ENCODE peak calls at places on chromosomes 12 and 14, in ten cellular contexts. D, Q, P, I, E, K, Z, R, T and F are unnamed samples.

GRCh38 chr12:79329933-79330332 is 360.8 kb downstream of the PAWR start:
- DNase-seq in D (no peak), Q (no peak), P (peak), I (peak), E (peak), K (no peak), Z (no peak), R (no peak), T (no peak), F (no peak)

GRCh38 chr12:11839093-11839641 is 189.7 kb downstream of the ETV6 start:
- DNase-seq in D (peak), Q (no peak), P (peak), I (no peak), E (peak), K (peak), Z (no peak), R (no peak), T (peak), F (no peak)

GRCh38 chr12:84920331-84920730 is 7.7 kb upstream of the SLC6A15 start:
- DNase-seq in D (peak), Q (no peak), P (no peak), I (no peak), E (peak), K (no peak), Z (no peak), R (no peak), T (no peak), F (no peak)

GRCh38 chr12:3558255-3558654 is 67.3 kb downstream of the PRMT8 start:
- DNase-seq in D (no peak), Q (no peak), P (no peak), I (no peak), E (no peak), K (no peak), Z (no peak), R (no peak), T (no peak), F (no peak)

GRCh38 chr12:24875014-24875413 is 73.9 kb downstream of the BCAT1 start:
- DNase-seq in D (no peak), Q (no peak), P (no peak), I (no peak), E (no peak), K (no peak), Z (no peak), R (no peak), T (no peak), F (no peak)

GRCh38 chr14:69845050-69845581 is 34.1 kb upstream of the SMOC1 start:
- DNase-seq in D (no peak), Q (no peak), P (no peak), I (no peak), E (no peak), K (no peak), Z (no peak), R (no peak), T (no peak), F (no peak)

GRCh38 chr14:70000601-70001000 is 121.4 kb downstream of the SMOC1 start:
- DNase-seq in D (no peak), Q (no peak), P (no peak), I (no peak), E (peak), K (no peak), Z (no peak), R (no peak), T (no peak), F (no peak)

GRCh38 chr14:36721877-36722276 is 60.2 kb downstream of the PAX9 start:
- DNase-seq in D (no peak), Q (no peak), P (no peak), I (no peak), E (no peak), K (no peak), Z (no peak), R (no peak), T (no peak), F (no peak)

GRCh38 chr12:68821357-68822188 is 13.6 kb downstream of the MDM2 start:
- DNase-seq in D (no peak), Q (no peak), P (no peak), I (no peak), E (no peak), K (no peak), Z (no peak), R (no peak), T (no peak), F (no peak)

GRCh38 chr14:85535316-85535715 is 5.4 kb downstream of the FLRT2 start:
- DNase-seq in D (no peak), Q (no peak), P (no peak), I (no peak), E (no peak), K (no peak), Z (no peak), R (no peak), T (no peak), F (no peak)
- H3K4me3 ChIP-seq in D (peak), Q (peak), P (peak), I (peak), E (peak), K (no peak), Z (no peak), R (peak), T (peak), F (peak)

GRCh38 chr12:126342866-126343265 is 1277.6 kb downstream of the AACS start:
- DNase-seq in D (no peak), Q (no peak), P (no peak), I (no peak), E (no peak), K (no peak), Z (no peak), R (no peak), T (no peak), F (no peak)

GRCh38 chr12:126343352-126343751 is 1278.1 kb downstream of the AACS start:
- DNase-seq in D (no peak), Q (no peak), P (no peak), I (no peak), E (no peak), K (no peak), Z (no peak), R (no peak), T (no peak), F (no peak)

GRCh38 chr12:126338031-126338441 is 1272.8 kb downstream of the AACS start:
- DNase-seq in D (no peak), Q (no peak), P (no peak), I (no peak), E (no peak), K (no peak), Z (no peak), R (no peak), T (no peak), F (no peak)

GRCh38 chr12:126337556-126337955 is 1272.3 kb downstream of the AACS start:
- DNase-seq in D (no peak), Q (no peak), P (peak), I (peak), E (peak), K (no peak), Z (no peak), R (no peak), T (no peak), F (no peak)
- H3K4me3 ChIP-seq in D (no peak), Q (no peak), P (no peak), I (no peak), E (no peak), K (no peak), Z (no peak), R (no peak), T (no peak), F (no peak)

GRCh38 chr12:52082026-52082667 is 2.6 kb downstream of the SMIM41 start:
- DNase-seq in D (no peak), Q (no peak), P (no peak), I (no peak), E (peak), K (no peak), Z (no peak), R (peak), T (no peak), F (no peak)
- H3K4me3 ChIP-seq in D (no peak), Q (no peak), P (no peak), I (peak), E (no peak), K (no peak), Z (no peak), R (no peak), T (no peak), F (peak)

GRCh38 chr12:91078501-91078900 is 20.7 kb upstream of the KERA start:
- DNase-seq in D (no peak), Q (no peak), P (no peak), I (no peak), E (no peak), K (no peak), Z (no peak), R (no peak), T (no peak), F (no peak)

GRCh38 chr12:91077228-91077954 is 19.6 kb upstream of the KERA start:
- DNase-seq in D (no peak), Q (no peak), P (no peak), I (no peak), E (no peak), K (no peak), Z (no peak), R (no peak), T (no peak), F (no peak)

GRCh38 chr12:91074851-91075250 is 17.0 kb upstream of the KERA start:
- DNase-seq in D (no peak), Q (no peak), P (no peak), I (no peak), E (no peak), K (no peak), Z (no peak), R (no peak), T (no peak), F (no peak)

GRCh38 chr12:91072931-91073330 is 15.1 kb upstream of the KERA start:
- DNase-seq in D (no peak), Q (no peak), P (no peak), I (no peak), E (no peak), K (no peak), Z (no peak), R (no peak), T (no peak), F (no peak)

DNA sequence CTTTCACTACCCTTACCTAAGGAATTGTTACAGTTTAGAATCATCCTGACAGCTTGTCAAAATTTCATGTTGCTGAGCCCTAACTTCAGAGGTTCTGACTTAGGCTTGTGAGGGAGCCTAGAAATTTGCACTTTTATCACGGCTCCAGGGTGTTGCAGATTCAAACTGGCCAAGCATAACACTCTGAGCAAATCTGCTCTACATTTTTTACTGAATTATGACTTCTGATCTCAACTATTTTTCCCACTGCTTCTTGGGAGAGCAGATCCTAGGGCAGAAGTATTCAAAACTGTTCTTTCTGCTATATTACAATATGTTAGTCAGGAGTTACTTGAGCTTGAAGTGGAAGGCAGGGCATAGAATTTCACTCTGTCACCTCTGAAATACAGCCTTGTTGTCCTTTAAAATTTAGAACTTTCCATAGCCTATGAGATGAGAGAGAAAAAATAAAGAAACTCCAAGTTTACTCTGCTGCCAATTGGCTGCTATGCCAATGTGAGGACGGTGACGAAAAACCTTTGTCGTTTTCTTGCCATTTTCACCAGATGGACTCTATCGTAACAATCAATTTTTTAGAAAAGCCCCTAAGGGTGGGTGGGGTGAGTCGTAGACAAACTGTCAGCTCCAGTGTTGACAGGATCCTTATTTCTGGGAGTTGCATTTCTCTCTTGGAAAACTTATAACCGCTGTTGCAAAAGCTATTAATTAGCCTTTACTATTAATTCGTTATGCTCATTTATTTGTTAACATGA is 16.4 kb upstream of the KERA start:
- DNase-seq in D (no peak), Q (no peak), P (peak), I (no peak), E (no peak), K (no peak), Z (no peak), R (no peak), T (no peak), F (no peak)
- H3K4me3 ChIP-seq in D (no peak), Q (no peak), P (no peak), I (no peak), E (no peak), K (no peak), Z (no peak), R (no peak), T (no peak), F (no peak)

GRCh38 chr14:73246387-73247150 is 9.3 kb downstream of the PAPLN start:
- DNase-seq in D (no peak), Q (no peak), P (no peak), I (no peak), E (no peak), K (no peak), Z (no peak), R (no peak), T (no peak), F (no peak)
- H3K4me3 ChIP-seq in D (peak), Q (peak), P (peak), I (peak), E (peak), K (no peak), Z (peak), R (peak), T (no peak), F (peak)

GRCh38 chr12:52903285-52903854 is 1.5 kb downstream of the KRT8 start:
- DNase-seq in D (peak), Q (no peak), P (peak), I (no peak), E (peak), K (peak), Z (peak), R (peak), T (peak), F (no peak)

GRCh38 chr12:52900896-52901714 is 3.8 kb downstream of the KRT8 start:
- DNase-seq in D (no peak), Q (no peak), P (no peak), I (no peak), E (no peak), K (no peak), Z (no peak), R (no peak), T (no peak), F (no peak)

GRCh38 chr12:52900166-52900895 is 4.5 kb downstream of the KRT8 start:
- DNase-seq in D (no peak), Q (no peak), P (no peak), I (no peak), E (no peak), K (peak), Z (no peak), R (no peak), T (no peak), F (no peak)

GRCh38 chr12:52903855-52904508 is 894 bp downstream of the KRT8 start:
- DNase-seq in D (no peak), Q (no peak), P (peak), I (no peak), E (peak), K (peak), Z (peak), R (peak), T (peak), F (no peak)

GRCh38 chr12:52901715-52902541 is 2.9 kb downstream of the KRT8 start:
- DNase-seq in D (no peak), Q (no peak), P (no peak), I (no peak), E (no peak), K (peak), Z (no peak), R (no peak), T (no peak), F (no peak)
- H3K4me3 ChIP-seq in D (no peak), Q (no peak), P (no peak), I (no peak), E (no peak), K (peak), Z (peak), R (no peak), T (peak), F (no peak)

GRCh38 chr12:14258468-14258947 is 107.0 kb upstream of the ATF7IP start:
- DNase-seq in D (no peak), Q (no peak), P (no peak), I (no peak), E (no peak), K (peak), Z (no peak), R (peak), T (peak), F (no peak)

GRCh38 chr12:14259481-14260010 is 105.9 kb upstream of the ATF7IP start:
- DNase-seq in D (no peak), Q (no peak), P (no peak), I (no peak), E (no peak), K (no peak), Z (no peak), R (no peak), T (no peak), F (no peak)

GRCh38 chr12:14257303-14257733 is 108.2 kb upstream of the ATF7IP start:
- DNase-seq in D (no peak), Q (no peak), P (no peak), I (no peak), E (no peak), K (no peak), Z (no peak), R (no peak), T (no peak), F (no peak)

GRCh38 chr12:14256555-14257169 is 108.8 kb upstream of the ATF7IP start:
- DNase-seq in D (peak), Q (no peak), P (peak), I (peak), E (peak), K (peak), Z (peak), R (peak), T (peak), F (no peak)

DNA sequence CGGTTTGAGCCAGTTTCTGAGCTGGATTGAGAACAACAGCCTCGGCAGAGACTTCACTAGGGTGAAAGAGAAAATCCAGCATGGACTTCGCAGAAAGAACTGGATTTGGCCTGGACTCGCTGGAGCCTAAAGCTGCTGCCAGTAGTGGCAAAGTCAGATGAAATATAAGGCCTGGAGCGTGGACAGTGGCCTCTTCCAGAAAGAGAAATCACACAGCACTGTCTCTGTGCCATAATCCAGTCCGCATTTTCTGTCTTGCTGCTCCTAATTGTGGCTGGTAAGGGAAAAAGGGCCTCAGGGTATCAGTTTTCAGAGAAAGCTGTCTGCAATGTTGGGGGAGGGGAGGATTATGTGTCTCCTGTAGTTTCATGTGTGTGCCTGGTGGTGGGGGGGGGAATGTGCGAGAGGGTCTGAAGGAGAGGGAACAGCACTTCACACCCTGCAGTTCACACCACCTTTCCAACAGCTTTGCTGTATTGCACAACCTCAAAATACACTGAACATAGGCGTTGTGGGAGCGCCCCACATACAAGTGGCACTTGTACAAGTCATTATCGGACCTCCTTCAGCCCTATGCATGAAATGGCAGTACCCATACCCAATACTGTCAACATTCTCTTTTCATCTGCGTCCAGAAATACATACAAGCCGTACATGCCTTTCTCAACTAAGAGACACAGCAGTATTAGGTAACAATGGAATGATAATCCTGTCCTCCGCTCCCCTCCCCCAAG is 107.6 kb upstream of the ATF7IP start:
- DNase-seq in D (peak), Q (peak), P (peak), I (peak), E (peak), K (peak), Z (peak), R (peak), T (peak), F (no peak)
- H3K4me3 ChIP-seq in D (no peak), Q (no peak), P (no peak), I (peak), E (no peak), K (no peak), Z (peak), R (no peak), T (no peak), F (peak)